ENCODE peak calls at places on chromosomes 1 and 21, in eight cellular contexts. C is uterus, D is left ventricle myocardium inferior, X is pancreas, U is cardiac muscle cell, G is mammary epithelial cell, A is right lobe of liver, R is heart left ventricle. Z is an unnamed sample.
A peak's percentile ranks its signal among the peaks of the same experiment; 100 is the strongest.

GRCh38 chr21:43866659-43867331 is 1.8 kb downstream of the AGPAT3 start:
- DNase-seq in C (no peak), D (no peak), X (peak; percentile 76), U (no peak), G (peak; percentile 44), A (peak; percentile 85), R (no peak), Z (peak; percentile 83)

GRCh38 chr1:27504588-27505419 is 14.8 kb upstream of the WASF2 start:
- DNase-seq in C (peak; percentile 85), D (peak; percentile 91), X (peak; percentile 69), U (peak; percentile 86), G (peak; percentile 76), A (peak; percentile 55), R (peak; percentile 90), Z (no peak)

GRCh38 chr1:89761901-89762300 is 58.9 kb upstream of the LRRC8D start:
- DNase-seq in C (no peak), D (no peak), X (no peak), U (no peak), G (no peak), A (no peak), R (no peak), Z (no peak)

GRCh38 chr1:162996261-162996660 is 72.9 kb upstream of the RGS4 start:
- DNase-seq in C (no peak), D (no peak), X (no peak), U (no peak), G (no peak), A (no peak), R (no peak), Z (no peak)

GRCh38 chr1:119449964-119450363 is 35.0 kb downstream of the HSD3B2 start:
- DNase-seq in C (no peak), D (no peak), X (no peak), U (peak; percentile 4), G (peak; percentile 48), A (peak; percentile 72), R (no peak), Z (no peak)

GRCh38 chr1:224180783-224181452 is 2.1 kb upstream of the DEGS1 start:
- DNase-seq in C (no peak), D (no peak), X (no peak), U (no peak), G (no peak), A (no peak), R (no peak), Z (no peak)

GRCh38 chr1:174398246-174398645 is 49.5 kb upstream of the GPR52 start:
- DNase-seq in C (no peak), D (no peak), X (no peak), U (no peak), G (no peak), A (no peak), R (no peak), Z (no peak)

GRCh38 chr1:19978143-19978542 is 1.3 kb downstream of the PLA2G2A start:
- DNase-seq in C (no peak), D (no peak), X (no peak), U (no peak), G (no peak), A (no peak), R (no peak), Z (no peak)

GRCh38 chr1:116997666-116998065 is 3.9 kb upstream of the CD101 start:
- DNase-seq in C (no peak), D (no peak), X (no peak), U (no peak), G (no peak), A (no peak), R (no peak), Z (no peak)

GRCh38 chr21:26965091-26965566 is 1.8 kb downstream of the ADAMTS5 start:
- DNase-seq in C (no peak), D (no peak), X (peak; percentile 82), U (no peak), G (no peak), A (no peak), R (no peak), Z (no peak)

GRCh38 chr1:111468717-111469100 is 5.1 kb upstream of the C1orf162 start:
- DNase-seq in C (no peak), D (no peak), X (no peak), U (no peak), G (peak; percentile 40), A (no peak), R (no peak), Z (no peak)

GRCh38 chr1:231185391-231185790 is 23.5 kb downstream of the TRIM67 start:
- DNase-seq in C (no peak), D (no peak), X (no peak), U (no peak), G (no peak), A (no peak), R (no peak), Z (no peak)

GRCh38 chr1:231183875-231184590 is 22.2 kb downstream of the TRIM67 start:
- DNase-seq in C (no peak), D (no peak), X (no peak), U (no peak), G (no peak), A (no peak), R (no peak), Z (no peak)

GRCh38 chr1:231182317-231182716 is 20.5 kb downstream of the TRIM67 start:
- DNase-seq in C (no peak), D (no peak), X (no peak), U (no peak), G (no peak), A (no peak), R (no peak), Z (no peak)

GRCh38 chr1:231186356-231187115 is 24.7 kb downstream of the TRIM67 start:
- DNase-seq in C (no peak), D (no peak), X (no peak), U (no peak), G (no peak), A (no peak), R (no peak), Z (no peak)

DNA sequence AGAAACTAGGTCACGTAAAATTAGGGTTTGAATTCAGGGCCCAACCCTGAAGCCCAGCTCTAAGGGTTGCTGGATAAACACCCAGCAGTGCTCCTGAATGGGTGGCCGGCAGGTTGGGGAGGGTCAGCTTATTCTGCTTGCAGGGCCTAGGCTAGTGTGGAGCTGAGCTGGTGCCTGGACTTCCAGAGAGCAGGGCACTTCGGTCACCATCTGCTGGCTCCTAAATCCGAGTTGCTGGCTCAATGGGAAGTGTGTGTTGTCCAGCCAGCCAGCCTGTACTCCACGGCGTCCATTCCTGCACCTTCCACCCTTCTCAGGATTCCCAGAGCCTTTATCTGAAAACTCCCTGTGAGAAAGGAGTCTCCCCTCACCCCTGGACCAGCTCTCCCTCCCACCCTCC is 23.0 kb downstream of the TRIM67 start:
- DNase-seq in C (no peak), D (no peak), X (no peak), U (no peak), G (no peak), A (no peak), R (no peak), Z (no peak)
- H3K27me3 ChIP-seq in C (no peaks in the 10 kb centered on the region), D (peaks cover 78% of the 10 kb centered on the region), X (no peaks in the 10 kb centered on the region), U (peaks cover 12% of the 10 kb centered on the region), G (peaks cover 10% of the 10 kb centered on the region), A (no peaks in the 10 kb centered on the region), R (peaks cover 6% of the 10 kb centered on the region), Z (peaks cover 54% of the 10 kb centered on the region)

GRCh38 chr1:7847599-7847998 is 5.3 kb downstream of the UTS2 start:
- DNase-seq in C (no peak), D (no peak), X (no peak), U (no peak), G (peak; percentile 9), A (no peak), R (no peak), Z (no peak)

GRCh38 chr1:7838714-7839113 is 14.2 kb downstream of the UTS2 start:
- DNase-seq in C (no peak), D (no peak), X (no peak), U (no peak), G (no peak), A (no peak), R (no peak), Z (no peak)

GRCh38 chr1:7839526-7839925 is 13.3 kb downstream of the UTS2 start:
- DNase-seq in C (no peak), D (no peak), X (no peak), U (no peak), G (no peak), A (no peak), R (no peak), Z (no peak)

GRCh38 chr1:7845761-7846160 is 7.1 kb downstream of the UTS2 start:
- DNase-seq in C (no peak), D (no peak), X (no peak), U (no peak), G (no peak), A (no peak), R (no peak), Z (no peak)

DNA sequence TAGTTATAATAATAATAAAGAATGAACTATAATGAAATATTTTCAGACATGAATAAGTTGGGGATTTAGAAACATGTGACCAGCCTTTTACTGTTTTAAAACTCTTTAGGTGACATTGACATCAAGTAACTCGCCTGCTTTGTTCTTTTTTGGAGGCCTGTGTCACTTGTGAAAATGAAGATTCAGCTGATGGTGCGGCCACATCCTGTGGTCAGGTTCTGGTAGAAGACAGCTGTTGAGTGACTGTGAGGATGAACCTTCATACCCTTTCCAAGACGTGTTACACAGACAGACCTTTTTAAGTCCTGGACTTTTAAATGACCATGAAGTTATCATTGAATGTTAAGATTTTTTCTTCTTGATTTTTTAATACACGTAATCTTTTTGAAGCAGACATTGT is 10.3 kb downstream of the UTS2 start:
- DNase-seq in C (no peak), D (no peak), X (no peak), U (no peak), G (no peak), A (no peak), R (no peak), Z (no peak)
- H3K36me3 ChIP-seq in C (no peaks in the 10 kb centered on the region), D (peaks cover 79% of the 10 kb centered on the region), X (peaks cover under 1% of the 10 kb centered on the region), U (no peaks in the 10 kb centered on the region), G (no peaks in the 10 kb centered on the region), A (peaks cover 73% of the 10 kb centered on the region), R (peaks cover 29% of the 10 kb centered on the region), Z (peaks cover 46% of the 10 kb centered on the region)

GRCh38 chr1:3069491-3070303 is 694 bp downstream of the PRDM16 start:
- DNase-seq in C (no peak), D (peak; percentile 36), X (peak; percentile 78), U (peak; percentile 88), G (peak; percentile 11), A (peak; percentile 51), R (peak; percentile 63), Z (peak; percentile 75)
- TF ChIP-seq CTCF in C (peak; percentile 25), D (peak; percentile 47), X (no peak), U (peak; percentile 40), G (no peak), A (peak; percentile 38), R (peak; percentile 38), Z (no peak)

GRCh38 chr1:37755951-37756350 is 9.0 kb downstream of the EPHA10 start:
- DNase-seq in C (no peak), D (no peak), X (no peak), U (no peak), G (no peak), A (no peak), R (no peak), Z (no peak)
- H3K27me3 ChIP-seq in C (no peaks in the 10 kb centered on the region), D (peaks cover 99% of the 10 kb centered on the region), X (peaks cover 9% of the 10 kb centered on the region), U (peaks cover 100% of the 10 kb centered on the region), G (peaks cover 20% of the 10 kb centered on the region), A (no peaks in the 10 kb centered on the region), R (peaks cover 69% of the 10 kb centered on the region), Z (peaks cover 20% of the 10 kb centered on the region)

Z was measured in left lung.